ENCODE peak calls at places on chromosomes 1 and 21, in nine cellular contexts. W, M, Z, V, J, E, N, H and U are unnamed samples.

GRCh38 chr1:41404308-41404755 is 43.1 kb downstream of the FOXO6 start:
- DNase-seq in E (no peak), J (no peak), M (no peak), Z (no peak), N (no peak), H (no peak), W (no peak), V (no peak), U (no peak)

GRCh38 chr1:36773827-36774541 is 260.3 kb downstream of the GRIK3 start:
- DNase-seq in E (no peak), V (no peak), H (no peak), N (no peak), W (peak; percentile 33), Z (no peak), M (no peak), J (no peak), U (no peak)

GRCh38 chr1:187491082-187491720 is 662.5 kb downstream of the PLA2G4A start:
- DNase-seq in H (no peak), M (no peak), V (no peak), Z (no peak), E (no peak), W (no peak), N (no peak), J (peak; percentile 80), U (no peak)

GRCh38 chr1:174266476-174266875 is 107.2 kb downstream of the RABGAP1L start:
- DNase-seq in H (no peak), W (no peak), E (no peak), M (no peak), V (no peak), Z (no peak), N (no peak), J (peak; percentile 4), U (no peak)

GRCh38 chr1:153940756-153941155 is 5.8 kb downstream of the DENND4B start:
- DNase-seq in J (no peak), W (peak; percentile 68), N (no peak), V (no peak), E (no peak), M (no peak), Z (no peak), H (no peak), U (peak; percentile 44)

GRCh38 chr1:178578541-178578940 is 65.6 kb downstream of the TEX35 start:
- DNase-seq in H (no peak), N (no peak), M (no peak), W (no peak), V (peak; percentile 86), J (no peak), E (no peak), Z (no peak), U (no peak)

GRCh38 chr1:47687618-47687940 is 249.7 kb downstream of the FOXD2 start:
- DNase-seq in H (no peak), N (no peak), M (no peak), Z (no peak), W (no peak), V (no peak), J (no peak), E (peak; percentile 7), U (peak; percentile 13)

GRCh38 chr21:38460171-38460742 is 38.0 kb downstream of the ERG start:
- DNase-seq in J (peak; percentile 81), W (no peak), Z (no peak), N (no peak), M (no peak), V (no peak), E (no peak), H (no peak), U (no peak)

GRCh38 chr1:43530483-43531452 is at the start of gene PTPRF:
- DNase-seq in J (peak; percentile 37), H (no peak), V (peak; percentile 33), E (peak; percentile 88), Z (no peak), W (peak; percentile 82), N (no peak), M (no peak), U (peak; percentile 86)

GRCh38 chr21:37419228-37419906 is 52.8 kb downstream of the DYRK1A start:
- DNase-seq in N (no peak), E (no peak), Z (no peak), W (no peak), V (no peak), H (no peak), M (no peak), J (no peak), U (no peak)

GRCh38 chr1:81998165-81998564 is 197.4 kb downstream of the ADGRL2 start:
- DNase-seq in W (no peak), M (no peak), N (no peak), J (peak; percentile 36), Z (no peak), E (no peak), V (no peak), H (no peak), U (no peak)

GRCh38 chr1:81999364-81999763 is 198.6 kb downstream of the ADGRL2 start:
- DNase-seq in Z (no peak), J (no peak), N (no peak), H (no peak), M (peak; percentile 11), V (no peak), W (no peak), E (no peak), U (no peak)

GRCh38 chr1:82001345-82001744 is 200.6 kb downstream of the ADGRL2 start:
- DNase-seq in N (no peak), H (no peak), M (no peak), E (no peak), J (no peak), W (no peak), Z (no peak), V (no peak), U (no peak)

GRCh38 chr1:82000221-82000620 is 199.5 kb downstream of the ADGRL2 start:
- DNase-seq in W (no peak), J (no peak), Z (no peak), V (no peak), M (no peak), N (no peak), E (no peak), H (no peak), U (no peak)
- H3K4me3 ChIP-seq in W (no peak overlapping the region), J (no peak overlapping the region), Z (no peak overlapping the region), V (no peak overlapping the region), M (no peak overlapping the region), N (no peak overlapping the region), E (no peak overlapping the region), H (no peak overlapping the region), U (no peak overlapping the region)

GRCh38 chr1:197393105-197393504 is 125.1 kb downstream of the CRB1 start:
- DNase-seq in Z (no peak), N (no peak), H (no peak), J (peak; percentile 7), E (no peak), M (no peak), W (no peak), V (no peak), U (no peak)
- TF ChIP-seq CTCF in Z (no peak), N (no peak), H (no peak), J (no peak), E (no peak), M (no peak), W (no peak), V (no peak), U (no peak)

DNA sequence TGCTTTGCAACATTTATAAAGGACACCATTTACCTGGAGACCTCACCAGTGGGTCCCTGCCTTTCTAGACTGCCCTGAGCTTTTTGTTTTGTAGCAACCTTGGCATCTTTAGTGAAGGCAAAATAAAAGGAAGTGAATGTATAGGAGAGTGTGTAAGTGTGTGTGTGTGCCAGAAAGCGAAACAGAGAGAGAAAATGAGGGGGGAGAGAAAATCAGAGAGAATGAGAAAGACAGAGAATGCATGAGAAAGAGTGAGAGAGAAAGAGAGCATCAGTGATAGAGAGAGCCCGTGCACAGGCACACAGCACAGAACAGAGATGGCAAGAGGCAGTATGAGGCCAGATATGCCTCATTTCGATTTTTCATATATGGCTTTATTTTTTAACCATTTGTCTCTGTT is 57.5 kb downstream of the HSD3B1 start:
- DNase-seq in E (no peak), H (no peak), N (no peak), V (no peak), M (no peak), Z (no peak), W (no peak), J (no peak), U (no peak)
- H3K4me3 ChIP-seq in E (no peak overlapping the region), H (no peak overlapping the region), N (no peak overlapping the region), V (no peak overlapping the region), M (no peak overlapping the region), Z (no peak overlapping the region), W (no peak overlapping the region), J (no peak overlapping the region), U (no peak overlapping the region)

DNA sequence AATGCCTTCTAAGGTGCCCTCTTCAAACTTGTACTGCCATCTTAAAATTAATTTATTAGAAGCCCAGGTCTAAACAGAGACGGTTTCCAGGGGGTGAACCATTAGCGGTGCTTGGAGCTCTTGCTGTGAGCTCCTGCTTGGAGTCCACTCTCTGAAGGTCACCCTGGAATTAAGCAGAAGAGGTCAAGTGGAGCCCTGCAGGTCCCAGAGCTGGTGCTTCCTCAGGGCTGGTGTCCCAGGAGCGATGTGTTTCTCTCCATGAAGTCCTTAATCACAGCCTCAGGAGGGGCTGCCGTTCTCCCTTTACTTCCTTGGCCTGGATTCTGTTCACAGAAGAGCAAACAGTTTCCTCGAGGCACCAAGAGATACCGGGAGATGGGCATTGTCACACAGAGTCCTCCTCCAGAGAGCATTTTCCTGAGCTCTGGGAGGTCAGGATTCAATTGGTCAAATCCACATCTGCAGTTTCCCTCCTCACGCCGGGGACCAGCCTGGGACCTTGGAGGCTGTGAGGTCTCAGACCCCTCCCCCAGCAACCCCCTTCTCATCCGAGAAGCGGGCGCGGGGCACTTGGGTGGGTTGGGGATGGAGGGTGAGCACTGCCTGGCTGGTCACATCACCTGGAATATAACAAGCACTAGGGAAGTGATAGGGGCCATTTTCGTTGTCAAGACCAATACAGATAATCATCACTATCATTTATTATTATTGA is 310.4 kb downstream of the AJAP1 start:
- DNase-seq in J (no peak), Z (no peak), N (no peak), H (no peak), V (no peak), M (no peak), W (no peak), E (no peak), U (peak; percentile 23)
- TF ChIP-seq CTCF in J (no peak), Z (no peak), N (no peak), H (no peak), V (no peak), M (no peak), W (no peak), E (no peak), U (no peak)

GRCh38 chr1:209805341-209805781 is 581 bp downstream of the IRF6 start:
- DNase-seq in N (no peak), M (no peak), Z (no peak), E (peak; percentile 67), J (no peak), W (peak; percentile 75), H (no peak), V (no peak), U (peak; percentile 68)
- H3K4me3 ChIP-seq in N (peak overlapping the region; percentile 64), M (no peak overlapping the region), Z (peak overlapping the region; percentile 56), E (peak overlapping the region; percentile 61), J (no peak overlapping the region), W (peak overlapping the region; percentile 94), H (peak overlapping the region; percentile 83), V (no peak overlapping the region), U (peak overlapping the region; percentile 52)

GRCh38 chr21:36239585-36239984 is 80.4 kb upstream of the MORC3 start:
- DNase-seq in W (no peak), Z (no peak), J (no peak), M (no peak), H (no peak), E (no peak), N (no peak), V (no peak), U (no peak)
- TF ChIP-seq CTCF in W (no peak), Z (no peak), J (no peak), M (no peak), H (no peak), E (no peak), N (no peak), V (no peak), U (no peak)